ENCODE peak calls at places on chromosomes 12 and 14, in six cellular contexts. One of them, this sample, is unnamed.

GRCh38 chr14:76780058-76780345 is 18.7 kb downstream of the VASH1 start:
- DNase-seq in colonic mucosa: no peak
- DNase-seq in neural progenitor cell: no peak
- DNase-seq in adrenal gland: no peak
- DNase-seq in ovary: no peak
- DNase-seq in thoracic aorta: no peak
- DNase-seq in this sample: no peak

GRCh38 chr14:22981090-22982012 is 1.0 kb downstream of the AJUBA start:
- DNase-seq in colonic mucosa: no peak
- DNase-seq in neural progenitor cell: peak; percentile 57
- DNase-seq in adrenal gland: no peak
- DNase-seq in ovary: peak; percentile 64
- DNase-seq in thoracic aorta: no peak
- DNase-seq in this sample: no peak

GRCh38 chr14:75487155-75487671 is 35.1 kb upstream of the BATF start:
- DNase-seq in colonic mucosa: no peak
- DNase-seq in neural progenitor cell: no peak
- DNase-seq in adrenal gland: no peak
- DNase-seq in ovary: no peak
- DNase-seq in thoracic aorta: no peak
- DNase-seq in this sample: no peak

GRCh38 chr12:12720052-12720451 is 2.9 kb downstream of the CDKN1B start:
- DNase-seq in colonic mucosa: no peak
- DNase-seq in neural progenitor cell: no peak
- DNase-seq in adrenal gland: no peak
- DNase-seq in ovary: no peak
- DNase-seq in thoracic aorta: no peak
- DNase-seq in this sample: no peak

GRCh38 chr14:65336191-65336591 is 76.3 kb upstream of the FUT8 start:
- DNase-seq in colonic mucosa: no peak
- DNase-seq in neural progenitor cell: no peak
- DNase-seq in adrenal gland: no peak
- DNase-seq in ovary: no peak
- DNase-seq in thoracic aorta: no peak
- DNase-seq in this sample: no peak

GRCh38 chr12:107485731-107486130 is 199.9 kb upstream of the PWP1 start:
- DNase-seq in colonic mucosa: no peak
- DNase-seq in neural progenitor cell: no peak
- DNase-seq in adrenal gland: no peak
- DNase-seq in ovary: no peak
- DNase-seq in thoracic aorta: no peak
- DNase-seq in this sample: no peak

GRCh38 chr14:60643443-60644402 is 5.6 kb downstream of the SIX1 start:
- DNase-seq in colonic mucosa: no peak
- DNase-seq in neural progenitor cell: peak; percentile 77
- DNase-seq in adrenal gland: no peak
- DNase-seq in ovary: no peak
- DNase-seq in thoracic aorta: no peak
- DNase-seq in this sample: no peak

GRCh38 chr12:111455448-111456320 is 50.0 kb downstream of the SH2B3 start:
- DNase-seq in colonic mucosa: no peak
- DNase-seq in neural progenitor cell: no peak
- DNase-seq in adrenal gland: no peak
- DNase-seq in ovary: no peak
- DNase-seq in thoracic aorta: no peak
- DNase-seq in this sample: no peak

GRCh38 chr14:23078692-23079116 is 16.2 kb downstream of the ACIN1 start:
- DNase-seq in colonic mucosa: peak; percentile 72
- DNase-seq in neural progenitor cell: no peak
- DNase-seq in adrenal gland: peak; percentile 96
- DNase-seq in ovary: no peak
- DNase-seq in thoracic aorta: peak; percentile 47
- DNase-seq in this sample: no peak

GRCh38 chr14:42140831-42141279 is 534.2 kb downstream of the LRFN5 start:
- DNase-seq in colonic mucosa: no peak
- DNase-seq in neural progenitor cell: no peak
- DNase-seq in adrenal gland: no peak
- DNase-seq in ovary: no peak
- DNase-seq in thoracic aorta: no peak
- DNase-seq in this sample: no peak

GRCh38 chr12:66964629-66965028 is 285.8 kb upstream of the GRIP1 start:
- DNase-seq in colonic mucosa: no peak
- DNase-seq in neural progenitor cell: no peak
- DNase-seq in adrenal gland: no peak
- DNase-seq in ovary: no peak
- DNase-seq in thoracic aorta: no peak
- DNase-seq in this sample: no peak

GRCh38 chr12:2354151-2354991 is 301.6 kb downstream of the CACNA1C start:
- DNase-seq in colonic mucosa: no peak
- DNase-seq in neural progenitor cell: peak; percentile 64
- DNase-seq in adrenal gland: no peak
- DNase-seq in ovary: no peak
- DNase-seq in thoracic aorta: no peak
- DNase-seq in this sample: peak; percentile 56

GRCh38 chr14:70391493-70392391 is 25.1 kb downstream of the SYNJ2BP start:
- DNase-seq in colonic mucosa: no peak
- DNase-seq in neural progenitor cell: no peak
- DNase-seq in adrenal gland: no peak
- DNase-seq in ovary: no peak
- DNase-seq in thoracic aorta: no peak
- DNase-seq in this sample: no peak

GRCh38 chr14:100882026-100882967 is 21.2 kb downstream of the RTL1 start:
- DNase-seq in colonic mucosa: no peak
- DNase-seq in neural progenitor cell: no peak
- DNase-seq in adrenal gland: no peak
- DNase-seq in ovary: peak; percentile 41
- DNase-seq in thoracic aorta: no peak
- DNase-seq in this sample: no peak

GRCh38 chr12:10721654-10722501 is 1.2 kb downstream of the YBX3 start:
- DNase-seq in colonic mucosa: peak; percentile 92
- DNase-seq in neural progenitor cell: peak; percentile 63
- DNase-seq in adrenal gland: peak; percentile 97
- DNase-seq in ovary: peak; percentile 95
- DNase-seq in thoracic aorta: peak; percentile 92
- DNase-seq in this sample: peak; percentile 63

GRCh38 chr12:1777798-1778197 is 42.6 kb upstream of the LRTM2 start:
- DNase-seq in colonic mucosa: no peak
- DNase-seq in neural progenitor cell: no peak
- DNase-seq in adrenal gland: no peak
- DNase-seq in ovary: no peak
- DNase-seq in thoracic aorta: no peak
- DNase-seq in this sample: no peak

GRCh38 chr14:79515158-79515557 is 696.1 kb downstream of the DIO2 start:
- DNase-seq in colonic mucosa: no peak
- DNase-seq in neural progenitor cell: no peak
- DNase-seq in adrenal gland: peak; percentile 36
- DNase-seq in ovary: no peak
- DNase-seq in thoracic aorta: no peak
- DNase-seq in this sample: no peak

GRCh38 chr14:80077262-80077661 is 134.0 kb downstream of the DIO2 start:
- DNase-seq in colonic mucosa: no peak
- DNase-seq in neural progenitor cell: no peak
- DNase-seq in adrenal gland: no peak
- DNase-seq in ovary: no peak
- DNase-seq in thoracic aorta: no peak
- DNase-seq in this sample: no peak

GRCh38 chr12:69061574-69061973 is 128.6 kb upstream of the CPM start:
- DNase-seq in colonic mucosa: no peak
- DNase-seq in neural progenitor cell: no peak
- DNase-seq in adrenal gland: no peak
- DNase-seq in ovary: no peak
- DNase-seq in thoracic aorta: no peak
- DNase-seq in this sample: no peak

GRCh38 chr12:26338574-26339572 is 143.5 kb downstream of the SSPN start:
- DNase-seq in colonic mucosa: no peak
- DNase-seq in neural progenitor cell: no peak
- DNase-seq in adrenal gland: no peak
- DNase-seq in ovary: no peak
- DNase-seq in thoracic aorta: no peak
- DNase-seq in this sample: peak; percentile 81

GRCh38 chr12:3668479-3669165 is 84.3 kb downstream of the CRACR2A start:
- DNase-seq in colonic mucosa: no peak
- DNase-seq in neural progenitor cell: no peak
- DNase-seq in adrenal gland: no peak
- DNase-seq in ovary: no peak
- DNase-seq in thoracic aorta: no peak
- DNase-seq in this sample: no peak
- H3K27ac ChIP-seq in colonic mucosa: no peak overlapping the region
- H3K27ac ChIP-seq in neural progenitor cell: no peak overlapping the region
- H3K27ac ChIP-seq in adrenal gland: no peak overlapping the region
- H3K27ac ChIP-seq in ovary: no peak overlapping the region
- H3K27ac ChIP-seq in thoracic aorta: no peak overlapping the region
- H3K27ac ChIP-seq in this sample: no peak overlapping the region

GRCh38 chr12:32918890-32919791 is 22.6 kb upstream of the PKP2 start:
- DNase-seq in colonic mucosa: no peak
- DNase-seq in neural progenitor cell: peak; percentile 48
- DNase-seq in adrenal gland: no peak
- DNase-seq in ovary: no peak
- DNase-seq in thoracic aorta: no peak
- DNase-seq in this sample: no peak
- H3K27ac ChIP-seq in colonic mucosa: no peak overlapping the region
- H3K27ac ChIP-seq in neural progenitor cell: no peak overlapping the region
- H3K27ac ChIP-seq in adrenal gland: no peak overlapping the region
- H3K27ac ChIP-seq in ovary: no peak overlapping the region
- H3K27ac ChIP-seq in thoracic aorta: no peak overlapping the region
- H3K27ac ChIP-seq in this sample: peak overlapping the region; percentile 67

GRCh38 chr12:50338920-50339319 is 55.6 kb upstream of the LIMA1 start:
- DNase-seq in colonic mucosa: no peak
- DNase-seq in neural progenitor cell: no peak
- DNase-seq in adrenal gland: no peak
- DNase-seq in ovary: no peak
- DNase-seq in thoracic aorta: no peak
- DNase-seq in this sample: no peak

GRCh38 chr12:50344245-50344644 is 52.2 kb downstream of the FAM186A start:
- DNase-seq in colonic mucosa: no peak
- DNase-seq in neural progenitor cell: no peak
- DNase-seq in adrenal gland: no peak
- DNase-seq in ovary: no peak
- DNase-seq in thoracic aorta: no peak
- DNase-seq in this sample: no peak

GRCh38 chr12:50344775-50345174 is 51.6 kb downstream of the FAM186A start:
- DNase-seq in colonic mucosa: no peak
- DNase-seq in neural progenitor cell: no peak
- DNase-seq in adrenal gland: no peak
- DNase-seq in ovary: no peak
- DNase-seq in thoracic aorta: no peak
- DNase-seq in this sample: no peak
- H3K27ac ChIP-seq in colonic mucosa: no peak overlapping the region
- H3K27ac ChIP-seq in neural progenitor cell: no peak overlapping the region
- H3K27ac ChIP-seq in adrenal gland: no peak overlapping the region
- H3K27ac ChIP-seq in ovary: no peak overlapping the region
- H3K27ac ChIP-seq in thoracic aorta: no peak overlapping the region
- H3K27ac ChIP-seq in this sample: no peak overlapping the region

DNA sequence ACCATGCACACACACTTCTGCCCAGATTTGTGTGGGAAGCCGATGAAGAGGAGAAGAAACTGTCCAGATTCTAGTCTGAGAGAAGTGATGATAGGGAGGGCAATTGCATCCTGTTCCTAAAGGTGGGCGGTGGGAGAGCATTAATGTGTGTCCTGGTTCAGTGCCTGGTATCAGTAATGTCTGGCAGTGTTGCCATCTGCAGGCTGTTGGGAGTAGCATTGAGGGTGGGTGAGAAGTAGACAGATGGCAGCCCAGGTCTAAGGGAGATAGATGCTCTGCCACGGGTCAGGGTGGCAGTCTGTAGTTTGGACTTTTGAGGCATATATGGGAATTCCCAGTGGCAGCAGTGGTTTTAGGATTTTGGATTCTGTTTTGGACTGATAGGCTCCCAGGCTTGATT is 156.4 kb downstream of the ETNK1 start:
- DNase-seq in colonic mucosa: no peak
- DNase-seq in neural progenitor cell: no peak
- DNase-seq in adrenal gland: no peak
- DNase-seq in ovary: no peak
- DNase-seq in thoracic aorta: no peak
- DNase-seq in this sample: no peak
- H3K27ac ChIP-seq in colonic mucosa: no peak overlapping the region
- H3K27ac ChIP-seq in neural progenitor cell: no peak overlapping the region
- H3K27ac ChIP-seq in adrenal gland: no peak overlapping the region
- H3K27ac ChIP-seq in ovary: no peak overlapping the region
- H3K27ac ChIP-seq in thoracic aorta: no peak overlapping the region
- H3K27ac ChIP-seq in this sample: no peak overlapping the region

GRCh38 chr14:92578511-92578910 is 64.9 kb downstream of the RIN3 start:
- DNase-seq in colonic mucosa: no peak
- DNase-seq in neural progenitor cell: no peak
- DNase-seq in adrenal gland: no peak
- DNase-seq in ovary: no peak
- DNase-seq in thoracic aorta: peak; percentile 34
- DNase-seq in this sample: no peak
- H3K27ac ChIP-seq in colonic mucosa: no peak overlapping the region
- H3K27ac ChIP-seq in neural progenitor cell: no peak overlapping the region
- H3K27ac ChIP-seq in adrenal gland: no peak overlapping the region
- H3K27ac ChIP-seq in ovary: no peak overlapping the region
- H3K27ac ChIP-seq in thoracic aorta: peak overlapping the region; percentile 48
- H3K27ac ChIP-seq in this sample: no peak overlapping the region

DNA sequence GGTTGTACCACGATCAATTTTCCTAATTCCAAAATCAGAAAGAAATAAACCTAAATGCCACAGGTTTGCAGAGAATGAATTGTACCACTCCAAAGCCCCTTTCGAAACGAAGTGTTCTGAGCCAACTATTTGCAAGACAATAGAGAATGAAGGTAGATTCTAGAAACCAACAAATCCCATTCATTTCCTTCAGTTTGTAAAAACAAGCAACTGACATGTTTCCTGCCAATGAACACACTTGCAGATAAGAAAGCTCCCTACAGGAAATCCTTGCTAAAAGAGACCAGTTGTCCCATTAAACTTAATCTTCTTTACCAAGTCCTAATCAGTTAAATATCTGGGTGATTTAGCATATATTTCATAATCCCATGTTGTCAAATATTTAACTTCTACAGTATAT is 198.4 kb upstream of the FOXN3 start:
- DNase-seq in colonic mucosa: no peak
- DNase-seq in neural progenitor cell: no peak
- DNase-seq in adrenal gland: no peak
- DNase-seq in ovary: no peak
- DNase-seq in thoracic aorta: no peak
- DNase-seq in this sample: no peak
- H3K27ac ChIP-seq in colonic mucosa: no peak overlapping the region
- H3K27ac ChIP-seq in neural progenitor cell: no peak overlapping the region
- H3K27ac ChIP-seq in adrenal gland: no peak overlapping the region
- H3K27ac ChIP-seq in ovary: no peak overlapping the region
- H3K27ac ChIP-seq in thoracic aorta: no peak overlapping the region
- H3K27ac ChIP-seq in this sample: no peak overlapping the region

DNA sequence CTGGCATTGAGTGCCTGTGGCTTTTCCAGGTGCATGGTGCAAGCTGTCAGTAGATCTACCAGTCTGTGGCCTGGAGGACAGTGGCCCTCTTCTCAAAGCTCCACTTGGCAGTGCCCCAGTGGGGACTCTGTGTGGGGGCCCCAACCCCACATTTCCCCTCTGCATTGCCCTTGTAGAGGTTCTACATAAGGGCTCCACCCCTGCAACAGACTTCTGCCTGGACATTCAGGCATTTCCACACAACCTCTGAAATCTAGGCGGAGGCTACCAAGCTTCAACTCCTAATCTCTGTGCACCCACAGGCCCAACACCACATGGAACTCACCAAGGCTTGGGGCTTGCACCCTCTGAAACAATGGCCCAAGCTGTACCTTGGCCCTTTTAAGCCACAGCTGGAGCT is 102.7 kb upstream of the PLEKHG7 start:
- DNase-seq in colonic mucosa: no peak
- DNase-seq in neural progenitor cell: no peak
- DNase-seq in adrenal gland: no peak
- DNase-seq in ovary: no peak
- DNase-seq in thoracic aorta: no peak
- DNase-seq in this sample: no peak
- H3K27ac ChIP-seq in colonic mucosa: no peak overlapping the region
- H3K27ac ChIP-seq in neural progenitor cell: no peak overlapping the region
- H3K27ac ChIP-seq in adrenal gland: no peak overlapping the region
- H3K27ac ChIP-seq in ovary: no peak overlapping the region
- H3K27ac ChIP-seq in thoracic aorta: no peak overlapping the region
- H3K27ac ChIP-seq in this sample: no peak overlapping the region